ENCODE peak calls at places on chromosomes 6 and 20, in seven cellular contexts. U, S, W, A, K, L and E are unnamed samples.

GRCh38 chr6:31665501-31666336 is at the start of gene CSNK2B:
- DNase-seq in U (peak), S (peak), W (peak), A (peak), K (peak), L (peak), E (peak)

GRCh38 chr6:85468326-85468725 is 18.4 kb downstream of the NT5E start:
- DNase-seq in U (no peak), S (peak), W (no peak), A (no peak), K (no peak), L (no peak), E (no peak)

GRCh38 chr6:33702345-33702977 is 9.0 kb downstream of the UQCC2 start:
- DNase-seq in U (peak), S (peak), W (no peak), A (peak), K (no peak), L (peak), E (peak)

GRCh38 chr6:141492885-141493284 is 639.8 kb upstream of the GJE1 start:
- DNase-seq in U (no peak), S (no peak), W (no peak), A (no peak), K (no peak), L (no peak), E (no peak)

GRCh38 chr6:157800420-157801237 is 22.4 kb upstream of the SNX9 start:
- DNase-seq in U (no peak), S (no peak), W (peak), A (no peak), K (no peak), L (no peak), E (no peak)

GRCh38 chr20:50186987-50187402 is 3.6 kb upstream of the CEBPB start:
- DNase-seq in U (no peak), S (peak), W (no peak), A (no peak), K (no peak), L (no peak), E (no peak)

GRCh38 chr6:148491638-148492210 is 149.1 kb downstream of the SASH1 start:
- DNase-seq in U (no peak), S (no peak), W (no peak), A (no peak), K (no peak), L (no peak), E (no peak)

GRCh38 chr6:21441386-21441785 is 152.2 kb upstream of the SOX4 start:
- DNase-seq in U (no peak), S (no peak), W (no peak), A (no peak), K (no peak), L (no peak), E (no peak)

GRCh38 chr6:20033697-20034407 is 178.4 kb downstream of the MBOAT1 start:
- DNase-seq in U (no peak), S (no peak), W (no peak), A (no peak), K (no peak), L (no peak), E (no peak)

GRCh38 chr6:20028143-20028542 is 184.1 kb downstream of the MBOAT1 start:
- DNase-seq in U (peak), S (no peak), W (no peak), A (no peak), K (no peak), L (no peak), E (no peak)

GRCh38 chr6:20031342-20031741 is 180.9 kb downstream of the MBOAT1 start:
- DNase-seq in U (no peak), S (no peak), W (no peak), A (no peak), K (no peak), L (no peak), E (no peak)

GRCh38 chr6:20028562-20028961 is 183.7 kb downstream of the MBOAT1 start:
- DNase-seq in U (no peak), S (no peak), W (no peak), A (no peak), K (no peak), L (no peak), E (no peak)

GRCh38 chr6:20029979-20030378 is 182.3 kb downstream of the MBOAT1 start:
- DNase-seq in U (no peak), S (no peak), W (no peak), A (no peak), K (no peak), L (no peak), E (no peak)
- TF ChIP-seq JUND in U (no peak), S (no peak), W (no peak), A (no peak), K (no peak), L (no peak), E (no peak)

DNA sequence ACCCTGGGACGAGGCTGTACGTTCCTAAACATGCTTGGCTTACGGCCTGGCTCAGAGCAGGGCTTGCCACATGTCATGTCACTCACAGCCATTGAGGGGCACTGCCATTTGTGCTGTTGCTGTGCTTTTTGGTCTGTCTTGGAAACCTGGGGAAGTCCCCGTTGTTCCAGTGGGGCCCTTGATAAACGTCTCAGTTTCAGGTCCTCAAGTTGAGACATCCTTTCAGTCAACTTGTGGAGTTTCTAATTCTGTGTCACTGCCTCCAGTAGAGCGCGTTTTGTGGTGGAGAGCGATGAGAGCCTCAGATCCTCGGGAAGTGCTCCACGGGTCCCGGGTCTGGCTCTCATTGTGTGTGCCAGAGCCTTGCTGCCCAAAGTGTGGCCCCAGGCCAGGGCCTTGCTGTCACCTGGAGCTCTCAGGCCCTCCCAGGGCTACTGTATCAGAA is 43.0 kb upstream of the CCR6 start:
- DNase-seq in U (no peak), S (no peak), W (peak), A (no peak), K (no peak), L (no peak), E (no peak)
- TF ChIP-seq JUND in U (no peak), S (no peak), W (no peak), A (no peak), K (no peak), L (no peak), E (no peak)

GRCh38 chr6:53852805-53853204 is 58.0 kb downstream of the LRRC1 start:
- DNase-seq in U (no peak), S (no peak), W (no peak), A (no peak), K (no peak), L (no peak), E (no peak)
- TF ChIP-seq JUND in U (no peak), S (no peak), W (no peak), A (no peak), K (no peak), L (no peak), E (no peak)

GRCh38 chr20:56988446-56988845 is 278.0 kb downstream of the BMP7 start:
- DNase-seq in U (no peak), S (no peak), W (no peak), A (no peak), K (no peak), L (no peak), E (no peak)
- TF ChIP-seq JUND in U (no peak), S (no peak), W (no peak), A (no peak), K (no peak), L (no peak), E (no peak)

GRCh38 chr6:119284861-119285521 is 64.6 kb downstream of the MAN1A1 start:
- DNase-seq in U (no peak), S (peak), W (no peak), A (no peak), K (no peak), L (peak), E (no peak)
- TF ChIP-seq JUND in U (no peak), S (no peak), W (no peak), A (no peak), K (no peak), L (no peak), E (no peak)

GRCh38 chr20:52035977-52036376 is 155.6 kb downstream of the ZFP64 start:
- DNase-seq in U (no peak), S (no peak), W (no peak), A (no peak), K (no peak), L (no peak), E (no peak)
- TF ChIP-seq JUND in U (no peak), S (no peak), W (no peak), A (no peak), K (no peak), L (no peak), E (no peak)